ENCODE peak calls at places on chromosomes 5 and 9, in eight cellular contexts. N is caudate nucleus; V is HEK293T; D is GM13976; W is stimulated activated CD4-positive, alpha-beta T cell treated with anti-CD3 and anti-CD28 coated beads, Interleukin-4, amount 100 ng/mL, for 1 hour; C is CD8-positive, alpha-beta memory T cell; P is kidney glomerular epithelial cell; J is SJSA1. F is an unnamed sample.

GRCh38 chr5:130350131-130350530 is 445.9 kb downstream of the CHSY3 start:
- DNase-seq in C (no peak), W (no peak), J (no peak), D (no peak), N (no peak), V (no peak), P (no peak), F (no peak)

GRCh38 chr9:92151691-92152393 is 36.6 kb upstream of the SPTLC1 start:
- DNase-seq in N (no peak), P (no peak), W (no peak), D (no peak), C (no peak), J (peak; percentile 76), V (no peak), F (no peak)

GRCh38 chr5:171837522-171837921 is 51.9 kb downstream of the SMIM23 start:
- DNase-seq in D (no peak), V (no peak), J (no peak), N (no peak), C (no peak), W (no peak), P (no peak), F (no peak)

GRCh38 chr9:99690573-99690972 is 131.1 kb upstream of the NR4A3 start:
- DNase-seq in W (no peak), C (no peak), V (no peak), D (no peak), N (no peak), J (no peak), P (no peak), F (no peak)

GRCh38 chr9:92728831-92729734 is 35.5 kb downstream of the BICD2 start:
- DNase-seq in J (peak; percentile 65), V (no peak), P (no peak), D (peak; percentile 80), C (no peak), W (no peak), N (no peak), F (no peak)

GRCh38 chr9:131287366-131287765 is 2.2 kb upstream of the PLPP7 start:
- DNase-seq in D (no peak), W (no peak), P (no peak), J (no peak), V (no peak), C (no peak), N (no peak), F (no peak)

GRCh38 chr5:172481011-172481410 is 26.7 kb upstream of the SH3PXD2B start:
- DNase-seq in D (no peak), P (no peak), W (no peak), N (no peak), V (no peak), C (no peak), J (no peak), F (no peak)

GRCh38 chr9:27534131-27534530 is 4.5 kb upstream of the MOB3B start:
- DNase-seq in J (no peak), P (no peak), V (no peak), N (no peak), C (no peak), D (no peak), W (no peak), F (no peak)

GRCh38 chr9:38195737-38196161 is 126.7 kb upstream of the SHB start:
- DNase-seq in V (no peak), J (no peak), P (no peak), C (no peak), W (no peak), D (no peak), N (no peak), F (no peak)

GRCh38 chr5:126477281-126477680 is 54.1 kb downstream of the GRAMD2B start:
- DNase-seq in W (no peak), J (no peak), P (no peak), C (no peak), D (no peak), N (no peak), V (no peak), F (no peak)

GRCh38 chr5:132949151-132949550 is 14.3 kb downstream of the AFF4 start:
- DNase-seq in J (no peak), N (no peak), P (no peak), D (no peak), W (no peak), V (no peak), C (no peak), F (no peak)

GRCh38 chr9:108760841-108761240 is 94.9 kb downstream of the ACTL7B start:
- DNase-seq in J (no peak), D (no peak), V (no peak), N (no peak), P (no peak), C (no peak), W (no peak), F (no peak)

F was measured in Caki2.